ENCODE peak calls at places on chromosomes 5 and 9, in five cellular contexts. X, H, Q, L and Y are unnamed samples.

GRCh38 chr9:135561391-135562234 is at the start of gene PAEP:
- DNase-seq in X (no peak), H (no peak), Q (no peak), L (no peak), Y (no peak)

GRCh38 chr9:110257097-110257955 is 1.0 kb upstream of the TXN start:
- DNase-seq in X (no peak), H (peak; percentile 92), Q (peak; percentile 38), L (peak; percentile 55), Y (no peak)

GRCh38 chr9:136545065-136545965 is 533 bp downstream of the NOTCH1 start:
- DNase-seq in X (no peak), H (no peak), Q (no peak), L (no peak), Y (no peak)

GRCh38 chr9:105132576-105132975 is 111.9 kb upstream of the SLC44A1 start:
- DNase-seq in X (peak; percentile 68), H (no peak), Q (no peak), L (no peak), Y (no peak)

GRCh38 chr9:95268681-95269080 is 48.8 kb downstream of the FANCC start:
- DNase-seq in X (peak; percentile 21), H (peak; percentile 77), Q (no peak), L (no peak), Y (no peak)

GRCh38 chr9:115035872-115036612 is 81.9 kb downstream of the TNC start:
- DNase-seq in X (no peak), H (no peak), Q (no peak), L (no peak), Y (peak; percentile 38)

GRCh38 chr9:138010274-138010800 is 132.8 kb downstream of the CACNA1B start:
- DNase-seq in X (no peak), H (no peak), Q (no peak), L (no peak), Y (no peak)

GRCh38 chr5:107567901-107568671 is 102.7 kb downstream of the EFNA5 start:
- DNase-seq in X (no peak), H (no peak), Q (no peak), L (no peak), Y (no peak)

GRCh38 chr5:117624226-117624625 is 1049.6 kb upstream of the SEMA6A start:
- DNase-seq in X (no peak), H (no peak), Q (no peak), L (no peak), Y (no peak)

GRCh38 chr5:154287136-154287535 is 96.6 kb downstream of the GALNT10 start:
- DNase-seq in X (peak; percentile 68), H (peak; percentile 62), Q (no peak), L (no peak), Y (peak; percentile 13)

GRCh38 chr9:137820161-137820855 is 57.3 kb upstream of the CACNA1B start:
- DNase-seq in X (no peak), H (no peak), Q (no peak), L (no peak), Y (no peak)

GRCh38 chr5:149765932-149766331 is 35.8 kb downstream of the PPARGC1B start:
- DNase-seq in X (no peak), H (no peak), Q (no peak), L (no peak), Y (no peak)

GRCh38 chr9:98929866-98930265 is 13.8 kb upstream of the COL15A1 start:
- DNase-seq in X (no peak), H (no peak), Q (no peak), L (no peak), Y (no peak)

GRCh38 chr5:20958641-20959040 is 970.6 kb upstream of the CDH18 start:
- DNase-seq in X (no peak), H (no peak), Q (no peak), L (no peak), Y (no peak)

GRCh38 chr9:77945798-77946197 is 85.8 kb downstream of the GNAQ start:
- DNase-seq in X (no peak), H (peak; percentile 14), Q (no peak), L (no peak), Y (no peak)

GRCh38 chr5:57718155-57718554 is 235.5 kb upstream of the ACTBL2 start:
- DNase-seq in X (peak; percentile 41), H (no peak), Q (no peak), L (no peak), Y (no peak)

GRCh38 chr9:89465726-89466308 is 32.1 kb downstream of the SEMA4D start:
- DNase-seq in X (no peak), H (no peak), Q (no peak), L (no peak), Y (no peak)
- H3K4me3 ChIP-seq in X (no peak overlapping the region), H (no peak overlapping the region), Q (no peak overlapping the region), L (no peak overlapping the region), Y (no peak overlapping the region)

DNA sequence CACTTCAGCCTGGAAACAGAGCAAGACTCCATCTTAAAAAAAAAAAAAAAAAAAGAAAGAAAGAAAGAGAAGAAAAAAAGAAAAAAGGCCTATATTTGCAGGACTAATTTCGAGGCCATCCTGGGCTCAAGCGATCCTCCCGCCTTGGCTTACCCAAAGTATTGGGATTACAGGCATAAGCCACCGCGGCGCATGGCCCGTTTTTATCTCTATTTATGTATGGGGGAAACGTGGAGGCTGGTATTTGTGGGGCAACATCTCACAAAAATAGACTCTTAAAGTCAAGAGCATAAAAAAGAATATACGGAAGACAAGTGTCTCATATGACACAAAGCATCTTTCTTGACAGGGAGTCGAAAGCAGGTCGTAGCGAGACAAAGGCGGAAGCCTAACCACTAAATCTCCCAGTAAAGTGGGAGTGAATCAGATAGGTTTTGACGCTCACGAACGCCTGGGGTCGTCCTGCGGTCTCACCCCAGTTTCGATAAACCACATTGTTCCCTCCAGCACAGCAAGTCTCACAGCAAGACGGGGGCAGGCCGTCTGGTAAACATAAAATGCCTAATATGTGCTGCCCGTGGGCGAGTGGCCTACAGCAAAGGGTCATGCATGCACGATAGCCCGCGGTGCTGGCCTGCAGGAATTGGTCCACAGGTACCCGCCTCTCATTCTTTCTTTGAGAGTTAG is 1.8 kb upstream of the TRIM41 start:
- DNase-seq in X (no peak), H (no peak), Q (no peak), L (no peak), Y (no peak)
- H3K4me1 ChIP-seq in X (peaks cover 16% of the 10 kb centered on the region), H (no peaks in the 10 kb centered on the region), Q (no peaks in the 10 kb centered on the region), L (peaks cover 60% of the 10 kb centered on the region), Y (peaks cover 21% of the 10 kb centered on the region)

GRCh38 chr5:100777680-100778281 is 125.3 kb downstream of the ST8SIA4 start:
- DNase-seq in X (no peak), H (no peak), Q (no peak), L (no peak), Y (no peak)
- H3K4me3 ChIP-seq in X (no peak overlapping the region), H (no peak overlapping the region), Q (no peak overlapping the region), L (no peak overlapping the region), Y (no peak overlapping the region)

DNA sequence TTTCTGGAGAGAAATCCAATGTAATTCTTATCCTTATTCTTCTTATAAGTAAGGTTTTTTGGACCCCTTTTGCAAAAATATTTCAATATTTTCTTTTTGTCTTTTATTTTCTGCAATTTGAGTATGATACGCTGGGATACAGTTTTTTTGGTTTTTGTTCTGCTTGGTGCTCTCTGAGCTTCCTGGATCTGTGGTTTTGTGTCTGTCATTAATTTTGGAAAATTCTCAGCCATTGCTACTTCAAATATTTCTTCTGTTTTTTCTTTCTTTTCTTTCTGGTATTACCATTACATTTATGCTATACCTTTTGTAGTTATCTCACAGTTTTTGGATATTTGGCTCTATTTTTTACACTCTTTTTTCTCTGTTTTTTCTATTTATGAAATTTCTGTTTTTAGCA is 50.1 kb downstream of the ZNF618 start:
- DNase-seq in X (no peak), H (no peak), Q (no peak), L (no peak), Y (no peak)
- H3K4me1 ChIP-seq in X (no peaks in the 10 kb centered on the region), H (peaks cover 16% of the 10 kb centered on the region), Q (peaks cover 17% of the 10 kb centered on the region), L (peaks cover 10% of the 10 kb centered on the region), Y (peaks cover 6% of the 10 kb centered on the region)

GRCh38 chr9:126699401-126699851 is 85.7 kb downstream of the LMX1B start:
- DNase-seq in X (no peak), H (no peak), Q (no peak), L (no peak), Y (no peak)

GRCh38 chr9:126698756-126699155 is 85.0 kb downstream of the LMX1B start:
- DNase-seq in X (no peak), H (no peak), Q (no peak), L (no peak), Y (no peak)

GRCh38 chr9:126696764-126697145 is 83.0 kb downstream of the LMX1B start:
- DNase-seq in X (no peak), H (no peak), Q (peak; percentile 46), L (no peak), Y (no peak)

GRCh38 chr9:126697350-126697749 is 83.6 kb downstream of the LMX1B start:
- DNase-seq in X (no peak), H (no peak), Q (no peak), L (no peak), Y (no peak)

DNA sequence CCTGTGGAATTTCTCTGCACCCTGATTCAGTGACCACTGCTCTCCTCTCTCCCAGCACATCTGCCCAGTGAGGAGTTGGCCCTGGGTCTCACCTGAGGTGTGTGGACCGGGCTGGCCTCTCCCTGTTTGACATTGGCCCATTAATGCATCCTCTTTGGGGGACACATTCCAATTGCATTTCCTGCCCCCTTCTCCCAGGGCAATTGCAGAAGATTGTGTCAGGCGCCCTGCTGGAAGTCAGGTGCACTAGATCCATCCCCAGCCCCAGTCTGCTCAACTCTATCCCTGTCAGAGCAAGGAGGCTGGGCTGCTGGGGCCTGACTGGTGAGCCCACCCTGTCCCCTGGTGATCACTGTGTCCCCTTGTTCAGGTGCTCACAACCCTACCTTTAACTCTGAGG is 84.5 kb downstream of the LMX1B start:
- DNase-seq in X (no peak), H (no peak), Q (no peak), L (no peak), Y (no peak)
- H3K4me3 ChIP-seq in X (no peak overlapping the region), H (no peak overlapping the region), Q (no peak overlapping the region), L (no peak overlapping the region), Y (no peak overlapping the region)

DNA sequence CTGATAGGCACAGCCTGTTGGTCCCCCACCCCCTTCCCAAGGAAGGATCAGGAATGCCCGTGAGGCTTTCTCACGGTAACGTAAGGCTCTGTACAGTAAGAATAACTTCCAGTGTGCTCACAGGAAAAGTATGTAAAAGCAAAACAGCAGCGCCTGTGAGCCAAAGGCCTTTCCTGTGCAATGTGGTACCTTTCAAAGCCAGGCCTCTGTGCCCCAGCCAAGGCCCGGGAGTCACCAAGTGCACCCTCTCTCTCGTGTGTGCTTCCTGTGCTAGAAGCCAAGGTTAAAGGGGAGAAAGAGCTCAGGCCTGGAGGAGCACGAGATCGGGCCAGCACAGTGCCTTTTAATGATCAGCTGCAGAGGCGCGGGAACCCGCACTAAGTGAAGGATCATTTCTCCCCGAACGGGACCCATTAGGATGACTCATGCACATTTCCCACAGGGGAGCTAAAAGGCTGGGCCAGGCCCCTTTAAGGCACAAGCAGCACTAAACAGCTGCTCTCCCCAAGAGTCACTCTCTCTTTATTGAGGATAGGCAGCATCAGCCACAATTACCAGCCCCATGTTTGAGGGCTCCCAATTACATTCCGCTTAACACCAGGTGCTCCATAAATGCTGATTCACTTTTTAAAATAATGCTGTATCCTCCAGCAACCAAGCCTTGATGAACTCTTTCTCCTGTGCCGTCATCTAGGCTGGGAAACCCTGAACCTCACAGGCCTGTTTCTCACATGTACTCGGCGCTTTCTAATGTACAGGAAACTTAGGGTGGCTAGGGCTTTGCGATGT is 42.8 kb downstream of the SHB start:
- DNase-seq in X (peak; percentile 62), H (no peak), Q (no peak), L (no peak), Y (no peak)
- H3K4me1 ChIP-seq in X (peaks cover 95% of the 10 kb centered on the region), H (peaks cover 39% of the 10 kb centered on the region), Q (peaks cover 28% of the 10 kb centered on the region), L (peaks cover 78% of the 10 kb centered on the region), Y (peaks cover 57% of the 10 kb centered on the region)